ENCODE peak calls at places on chromosomes 13 and 19, in seven cellular contexts. W, K, I, Q, V, X and C are unnamed samples.

GRCh38 chr19:1377965-1378785 is 5.5 kb upstream of the NDUFS7 start:
- DNase-seq in I (no peak), X (no peak), W (no peak), K (no peak), V (no peak), Q (no peak), C (no peak)

GRCh38 chr13:95298971-95299627 is 2.2 kb downstream of the ABCC4 start:
- DNase-seq in W (peak), I (no peak), K (no peak), V (no peak), Q (peak), X (peak), C (no peak)

GRCh38 chr19:37963190-37963947 is 56.4 kb downstream of the SIPA1L3 start:
- DNase-seq in W (peak), I (no peak), V (no peak), X (peak), K (no peak), Q (peak), C (no peak)

GRCh38 chr19:48569814-48570213 is 17.8 kb downstream of the SULT2B1 start:
- DNase-seq in K (no peak), I (no peak), V (no peak), W (no peak), Q (peak), X (no peak), C (no peak)

GRCh38 chr19:40702337-40703012 is 12.0 kb upstream of the NUMBL start:
- DNase-seq in K (peak), X (no peak), Q (no peak), I (no peak), V (no peak), W (peak), C (peak)

GRCh38 chr19:16051254-16052025 is 24.9 kb upstream of the TPM4 start:
- DNase-seq in K (peak), Q (peak), I (no peak), V (no peak), X (peak), W (no peak), C (no peak)

GRCh38 chr19:1112254-1113208 is 8.7 kb downstream of the GPX4 start:
- DNase-seq in Q (no peak), V (no peak), W (no peak), X (no peak), K (no peak), I (no peak), C (peak)

GRCh38 chr19:55027472-55028337 is 10.4 kb downstream of the GP6 start:
- DNase-seq in W (no peak), X (no peak), K (peak), I (no peak), Q (peak), V (no peak), C (no peak)

GRCh38 chr19:38399537-38399936 is 3.4 kb upstream of the FAM98C start:
- DNase-seq in X (no peak), I (no peak), V (no peak), K (no peak), Q (no peak), W (no peak), C (no peak)

GRCh38 chr19:14300281-14300680 is 81.0 kb upstream of the ADGRE5 start:
- DNase-seq in W (no peak), K (peak), I (no peak), Q (no peak), X (no peak), V (no peak), C (peak)

GRCh38 chr19:56120371-56121179 is 520 bp downstream of the ZNF787 start:
- DNase-seq in Q (peak), K (peak), V (peak), W (peak), X (peak), I (peak), C (peak)

GRCh38 chr13:101416181-101417042 is at the start of gene NALCN:
- DNase-seq in W (peak), I (no peak), K (no peak), X (peak), Q (peak), V (no peak), C (no peak)

GRCh38 chr13:45626731-45627374 is 11.3 kb upstream of the ERICH6B start:
- DNase-seq in Q (peak), K (no peak), I (no peak), X (peak), W (no peak), V (no peak), C (no peak)

GRCh38 chr19:19531951-19532805 is 3.5 kb downstream of the YJEFN3 start:
- DNase-seq in V (peak), X (peak), I (peak), Q (peak), W (peak), K (peak), C (peak)

GRCh38 chr13:30409911-30410704 is 12.2 kb upstream of the UBE2L5 start:
- DNase-seq in V (no peak), I (no peak), Q (peak), W (peak), X (peak), K (no peak), C (no peak)

GRCh38 chr19:18832331-18833140 is 777 bp downstream of the UPF1 start:
- DNase-seq in K (peak), V (no peak), W (peak), I (no peak), Q (no peak), X (peak), C (peak)

GRCh38 chr13:50386527-50387123 is 371.4 kb downstream of the KCNRG start:
- DNase-seq in V (no peak), Q (peak), I (no peak), W (peak), X (peak), K (no peak), C (no peak)

GRCh38 chr19:6761053-6761676 is 6.1 kb downstream of the SH2D3A start:
- DNase-seq in X (no peak), W (no peak), V (no peak), Q (no peak), K (peak), I (no peak), C (no peak)

GRCh38 chr13:101092985-101093384 is 323.3 kb downstream of the NALCN start:
- DNase-seq in W (peak), V (no peak), K (no peak), Q (peak), I (no peak), X (no peak), C (no peak)

GRCh38 chr13:106507560-106508274 is 27.7 kb downstream of the EFNB2 start:
- DNase-seq in V (no peak), Q (peak), K (no peak), W (peak), X (peak), I (no peak), C (no peak)

GRCh38 chr19:58558066-58558622 is at the start of gene UBE2M:
- DNase-seq in V (no peak), X (peak), K (peak), I (no peak), Q (peak), W (peak), C (peak)

GRCh38 chr19:55080121-55080914 is 4.6 kb downstream of the EPS8L1 start:
- DNase-seq in K (peak), X (peak), I (peak), Q (peak), W (peak), V (peak), C (peak)

GRCh38 chr19:7914598-7915045 is at the start of gene TGFBR3L:
- DNase-seq in W (no peak), Q (no peak), V (no peak), I (no peak), X (no peak), K (no peak), C (no peak)

GRCh38 chr19:33621065-33621785 is 528 bp upstream of the CHST8 start:
- DNase-seq in I (no peak), V (no peak), X (no peak), W (no peak), Q (peak), K (no peak), C (no peak)